ENCODE peak calls at places on chromosomes 5 and 9, in five cellular contexts. E is psoas muscle; F is effector memory CD4-positive, alpha-beta T cell; L is choroid plexus epithelial cell; V is mesendoderm. J is an unnamed sample.
A peak's percentile ranks its signal among the peaks of the same experiment; 100 is the strongest.

GRCh38 chr5:67233075-67233474 is 36.5 kb upstream of the CD180 start:
- DNase-seq in E (peak; percentile 56), F (no peak), L (peak; percentile 59), V (no peak), J (no peak)

GRCh38 chr9:121731919-121732318 is 80.5 kb downstream of the DAB2IP start:
- DNase-seq in E (no peak), F (no peak), L (no peak), V (no peak), J (no peak)

GRCh38 chr9:99357575-99357974 is 135.5 kb downstream of the SEC61B start:
- DNase-seq in E (peak; percentile 69), F (no peak), L (no peak), V (no peak), J (no peak)

GRCh38 chr9:93304574-93305496 is 120.9 kb downstream of the WNK2 start:
- DNase-seq in E (peak; percentile 61), F (no peak), L (peak; percentile 75), V (peak; percentile 82), J (no peak)

GRCh38 chr9:107976767-107977166 is 487.2 kb upstream of the KLF4 start:
- DNase-seq in E (peak; percentile 42), F (no peak), L (no peak), V (no peak), J (peak; percentile 10)

GRCh38 chr5:33297760-33298216 is 143.0 kb upstream of the TARS1 start:
- DNase-seq in E (no peak), F (no peak), L (no peak), V (peak; percentile 24), J (no peak)

GRCh38 chr5:98111686-98112085 is 661.8 kb upstream of the RGMB start:
- DNase-seq in E (no peak), F (no peak), L (no peak), V (peak; percentile 29), J (no peak)

GRCh38 chr9:13331320-13331719 is 51.8 kb upstream of the MPDZ start:
- DNase-seq in E (no peak), F (no peak), L (no peak), V (no peak), J (no peak)

GRCh38 chr5:81829242-81829641 is 78.3 kb upstream of the SSBP2 start:
- DNase-seq in E (peak; percentile 29), F (no peak), L (no peak), V (no peak), J (no peak)

GRCh38 chr9:108521063-108521462 is 334.7 kb downstream of the ACTL7B start:
- DNase-seq in E (no peak), F (no peak), L (peak; percentile 81), V (no peak), J (no peak)

GRCh38 chr9:115921301-115921700 is 232.3 kb upstream of the PAPPA start:
- DNase-seq in E (peak; percentile 13), F (no peak), L (peak; percentile 44), V (no peak), J (no peak)

GRCh38 chr5:37756248-37756647 is 83.6 kb downstream of the GDNF start:
- DNase-seq in E (no peak), F (no peak), L (no peak), V (no peak), J (no peak)

GRCh38 chr5:141343242-141343952 is at the start of gene PCDHGA3:
- DNase-seq in E (no peak), F (no peak), L (peak; percentile 61), V (peak; percentile 37), J (no peak)

GRCh38 chr5:121681200-121681855 is 170.4 kb upstream of the FTMT start:
- DNase-seq in E (no peak), F (no peak), L (peak; percentile 5), V (peak; percentile 38), J (no peak)

GRCh38 chr5:123708074-123708806 is 196.3 kb downstream of the CSNK1G3 start:
- DNase-seq in E (no peak), F (no peak), L (peak; percentile 75), V (no peak), J (no peak)

GRCh38 chr5:168529361-168530234 is 493 bp downstream of the FBLL1 start:
- DNase-seq in E (peak; percentile 14), F (no peak), L (no peak), V (peak; percentile 19), J (no peak)
- H3K4me3 ChIP-seq in E (peak overlapping the region; percentile 59), F (no peak overlapping the region), L (peak overlapping the region; percentile 42), V (no peak overlapping the region), J (peak overlapping the region; percentile 46)

DNA sequence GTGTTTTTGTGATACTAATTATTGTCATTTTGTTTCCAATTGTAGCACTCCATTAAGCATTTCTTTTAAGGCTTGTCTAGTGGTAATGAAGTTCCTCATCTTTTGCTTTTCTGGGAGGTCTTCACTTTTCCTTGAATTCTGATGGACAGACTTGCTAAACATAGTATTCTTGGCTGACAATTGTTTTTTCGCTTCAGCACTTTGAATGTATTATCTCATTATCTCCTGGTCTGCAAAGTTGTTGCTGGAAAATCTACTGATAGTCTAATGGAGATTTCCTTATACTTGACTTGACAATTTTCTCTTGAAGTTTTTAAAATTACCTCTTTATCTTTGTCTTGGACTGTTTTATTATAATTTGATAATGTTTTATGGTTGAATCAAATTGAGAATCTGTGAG is 147.5 kb downstream of the FAM174A start:
- DNase-seq in E (no peak), F (no peak), L (no peak), V (no peak), J (no peak)
- H3K4me3 ChIP-seq in E (no peak overlapping the region), F (no peak overlapping the region), L (no peak overlapping the region), V (no peak overlapping the region), J (no peak overlapping the region)

DNA sequence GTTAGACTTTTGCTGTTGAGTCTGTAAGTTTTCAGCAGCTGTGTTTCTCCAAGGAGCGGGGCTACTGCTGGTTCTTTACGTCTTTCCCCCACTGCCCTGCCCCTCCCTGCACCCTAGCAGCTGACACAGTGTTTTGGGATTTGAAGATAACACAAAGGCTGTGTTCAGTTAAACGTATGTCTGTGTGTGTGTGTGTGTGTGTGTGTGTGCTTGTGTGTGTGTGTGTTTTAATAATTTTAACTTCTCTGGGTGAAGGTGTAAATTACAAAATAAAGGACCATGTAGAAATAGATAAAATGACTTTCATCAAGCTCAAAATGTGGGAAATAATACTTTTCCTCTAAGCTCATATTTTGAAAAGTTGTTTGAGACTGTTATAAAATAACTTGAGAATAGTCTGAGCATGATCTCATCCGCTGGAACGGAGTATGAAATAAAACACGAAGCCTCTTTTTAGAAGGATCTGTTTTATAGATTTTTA is 10.9 kb downstream of the ABL1 start:
- DNase-seq in E (no peak), F (no peak), L (peak; percentile 90), V (no peak), J (no peak)
- H3K4me3 ChIP-seq in E (peak overlapping the region; percentile 28), F (no peak overlapping the region), L (peak overlapping the region; percentile 12), V (no peak overlapping the region), J (peak overlapping the region; percentile 51)

GRCh38 chr9:73073337-73074175 is 78.1 kb upstream of the ANXA1 start:
- DNase-seq in E (no peak), F (no peak), L (peak; percentile 46), V (no peak), J (no peak)
- H3K4me3 ChIP-seq in E (no peak overlapping the region), F (no peak overlapping the region), L (no peak overlapping the region), V (no peak overlapping the region), J (no peak overlapping the region)

J was measured in esophagus squamous epithelium.